ENCODE peak calls at places on chromosomes 7 and 10, in eight cellular contexts. One of them, this sample, is unnamed. For H3K4me1, the result is how much of the 10 kb centered on the place peaks cover.

GRCh38 chr10:4474829-4475228 is 351.2 kb upstream of the AKR1E2 start:
- DNase-seq in stomach: no peak
- DNase-seq in astrocyte: peak
- DNase-seq in CD4-positive, CD25-positive, alpha-beta regulatory T cell: no peak
- DNase-seq in iPS DF 6.9: no peak
- DNase-seq in transverse colon: no peak
- DNase-seq in psoas muscle: no peak
- DNase-seq in ovary: no peak
- DNase-seq in this sample: peak

GRCh38 chr10:4820804-4821401 is 5.1 kb upstream of the AKR1E2 start:
- DNase-seq in stomach: no peak
- DNase-seq in astrocyte: peak
- DNase-seq in CD4-positive, CD25-positive, alpha-beta regulatory T cell: no peak
- DNase-seq in iPS DF 6.9: no peak
- DNase-seq in transverse colon: no peak
- DNase-seq in psoas muscle: no peak
- DNase-seq in ovary: no peak
- DNase-seq in this sample: no peak

GRCh38 chr10:58266826-58267712 is 625 bp downstream of the IPMK start:
- DNase-seq in stomach: peak
- DNase-seq in astrocyte: peak
- DNase-seq in CD4-positive, CD25-positive, alpha-beta regulatory T cell: peak
- DNase-seq in iPS DF 6.9: no peak
- DNase-seq in transverse colon: peak
- DNase-seq in psoas muscle: peak
- DNase-seq in ovary: peak
- DNase-seq in this sample: peak

GRCh38 chr10:74921744-74922143 is 95.3 kb downstream of the KAT6B start:
- DNase-seq in stomach: no peak
- DNase-seq in astrocyte: peak
- DNase-seq in CD4-positive, CD25-positive, alpha-beta regulatory T cell: no peak
- DNase-seq in iPS DF 6.9: no peak
- DNase-seq in transverse colon: no peak
- DNase-seq in psoas muscle: no peak
- DNase-seq in ovary: no peak
- DNase-seq in this sample: no peak

GRCh38 chr10:73791871-73792400 is 6.5 kb downstream of the ZSWIM8 start:
- DNase-seq in stomach: no peak
- DNase-seq in astrocyte: no peak
- DNase-seq in CD4-positive, CD25-positive, alpha-beta regulatory T cell: no peak
- DNase-seq in iPS DF 6.9: no peak
- DNase-seq in transverse colon: no peak
- DNase-seq in psoas muscle: no peak
- DNase-seq in ovary: no peak
- DNase-seq in this sample: no peak

GRCh38 chr7:7323352-7323751 is 141.0 kb downstream of the C1GALT1 start:
- DNase-seq in stomach: no peak
- DNase-seq in astrocyte: no peak
- DNase-seq in CD4-positive, CD25-positive, alpha-beta regulatory T cell: no peak
- DNase-seq in iPS DF 6.9: no peak
- DNase-seq in transverse colon: no peak
- DNase-seq in psoas muscle: no peak
- DNase-seq in ovary: no peak
- DNase-seq in this sample: no peak

GRCh38 chr7:131328387-131329175 is 905 bp downstream of the MKLN1 start:
- DNase-seq in stomach: no peak
- DNase-seq in astrocyte: peak
- DNase-seq in CD4-positive, CD25-positive, alpha-beta regulatory T cell: no peak
- DNase-seq in iPS DF 6.9: no peak
- DNase-seq in transverse colon: no peak
- DNase-seq in psoas muscle: no peak
- DNase-seq in ovary: no peak
- DNase-seq in this sample: no peak

GRCh38 chr7:54796853-54797252 is 37.8 kb upstream of the SEC61G start:
- DNase-seq in stomach: no peak
- DNase-seq in astrocyte: no peak
- DNase-seq in CD4-positive, CD25-positive, alpha-beta regulatory T cell: no peak
- DNase-seq in iPS DF 6.9: no peak
- DNase-seq in transverse colon: no peak
- DNase-seq in psoas muscle: no peak
- DNase-seq in ovary: no peak
- DNase-seq in this sample: no peak

GRCh38 chr7:27946351-27946750 is 206.4 kb downstream of the TAX1BP1 start:
- DNase-seq in stomach: no peak
- DNase-seq in astrocyte: no peak
- DNase-seq in CD4-positive, CD25-positive, alpha-beta regulatory T cell: no peak
- DNase-seq in iPS DF 6.9: no peak
- DNase-seq in transverse colon: no peak
- DNase-seq in psoas muscle: no peak
- DNase-seq in ovary: no peak
- DNase-seq in this sample: no peak

GRCh38 chr10:96919785-96920425 is 87.8 kb downstream of the LCOR start:
- DNase-seq in stomach: no peak
- DNase-seq in astrocyte: peak
- DNase-seq in CD4-positive, CD25-positive, alpha-beta regulatory T cell: no peak
- DNase-seq in iPS DF 6.9: no peak
- DNase-seq in transverse colon: no peak
- DNase-seq in psoas muscle: no peak
- DNase-seq in ovary: no peak
- DNase-seq in this sample: no peak

GRCh38 chr7:36312064-36312914 is 77.4 kb upstream of the ANLN start:
- DNase-seq in stomach: peak
- DNase-seq in astrocyte: no peak
- DNase-seq in CD4-positive, CD25-positive, alpha-beta regulatory T cell: peak
- DNase-seq in iPS DF 6.9: no peak
- DNase-seq in transverse colon: peak
- DNase-seq in psoas muscle: no peak
- DNase-seq in ovary: no peak
- DNase-seq in this sample: no peak

GRCh38 chr10:113121153-113121552 is 171.1 kb downstream of the TCF7L2 start:
- DNase-seq in stomach: no peak
- DNase-seq in astrocyte: no peak
- DNase-seq in CD4-positive, CD25-positive, alpha-beta regulatory T cell: no peak
- DNase-seq in iPS DF 6.9: no peak
- DNase-seq in transverse colon: no peak
- DNase-seq in psoas muscle: no peak
- DNase-seq in ovary: no peak
- DNase-seq in this sample: no peak

GRCh38 chr7:16431646-16432424 is 10.5 kb upstream of the CRPPA start:
- DNase-seq in stomach: peak
- DNase-seq in astrocyte: no peak
- DNase-seq in CD4-positive, CD25-positive, alpha-beta regulatory T cell: peak
- DNase-seq in iPS DF 6.9: peak
- DNase-seq in transverse colon: peak
- DNase-seq in psoas muscle: no peak
- DNase-seq in ovary: no peak
- DNase-seq in this sample: no peak

GRCh38 chr10:34854147-34854601 is 39.1 kb upstream of the PARD3 start:
- DNase-seq in stomach: no peak
- DNase-seq in astrocyte: peak
- DNase-seq in CD4-positive, CD25-positive, alpha-beta regulatory T cell: no peak
- DNase-seq in iPS DF 6.9: no peak
- DNase-seq in transverse colon: no peak
- DNase-seq in psoas muscle: no peak
- DNase-seq in ovary: peak
- DNase-seq in this sample: no peak

GRCh38 chr7:130758429-130759056 is 24.5 kb upstream of the KLF14 start:
- DNase-seq in stomach: no peak
- DNase-seq in astrocyte: peak
- DNase-seq in CD4-positive, CD25-positive, alpha-beta regulatory T cell: peak
- DNase-seq in iPS DF 6.9: no peak
- DNase-seq in transverse colon: no peak
- DNase-seq in psoas muscle: no peak
- DNase-seq in ovary: no peak
- DNase-seq in this sample: no peak

DNA sequence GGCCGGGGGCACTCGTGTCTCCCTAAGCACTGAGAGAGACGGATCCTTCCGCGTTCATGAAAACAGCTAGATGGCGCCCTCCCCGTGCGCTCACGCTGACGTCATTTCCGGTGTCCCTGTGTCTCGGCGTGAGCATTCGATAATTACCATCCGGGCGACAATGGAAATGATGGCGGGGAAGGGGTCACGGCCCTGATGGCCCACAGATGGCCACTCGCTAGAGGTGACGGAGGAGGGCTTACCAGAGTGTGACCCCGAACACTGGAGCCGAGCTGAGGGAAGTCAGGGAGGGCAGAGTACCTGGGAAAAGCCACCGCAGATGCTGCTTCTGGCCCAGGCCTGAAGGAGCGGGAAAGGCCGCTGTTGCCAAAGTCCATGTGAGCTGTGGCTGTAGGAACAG is 222.9 kb downstream of the TCERG1L start:
- DNase-seq in stomach: no peak
- DNase-seq in astrocyte: no peak
- DNase-seq in CD4-positive, CD25-positive, alpha-beta regulatory T cell: no peak
- DNase-seq in iPS DF 6.9: no peak
- DNase-seq in transverse colon: no peak
- DNase-seq in psoas muscle: no peak
- DNase-seq in ovary: no peak
- DNase-seq in this sample: no peak
- H3K4me1 ChIP-seq in stomach: under half
- H3K4me1 ChIP-seq in astrocyte: under half
- H3K4me1 ChIP-seq in CD4-positive, CD25-positive, alpha-beta regulatory T cell: under half
- H3K4me1 ChIP-seq in iPS DF 6.9: under half
- H3K4me1 ChIP-seq in transverse colon: under half
- H3K4me1 ChIP-seq in psoas muscle: under half
- H3K4me1 ChIP-seq in ovary: under half
- H3K4me1 ChIP-seq in this sample: under half

DNA sequence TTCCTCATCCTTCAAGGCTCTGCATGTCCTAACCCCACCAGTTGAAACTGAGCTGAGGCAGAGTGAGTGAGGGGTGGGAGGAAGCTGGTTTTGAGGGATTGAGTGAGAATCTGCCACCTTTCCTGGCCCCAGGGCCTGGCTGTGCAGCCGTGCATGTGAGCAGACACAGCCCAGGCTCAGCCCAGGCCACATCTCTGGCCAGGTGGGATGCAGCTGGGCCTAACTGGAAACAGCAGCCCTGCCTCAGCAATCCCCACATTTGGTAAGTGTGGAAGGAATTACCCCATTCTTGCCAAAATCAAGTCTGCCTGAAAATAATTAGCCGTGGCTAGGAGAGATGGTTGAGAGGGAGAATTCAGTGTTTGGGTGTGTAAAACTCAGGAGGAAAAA is 116.6 kb downstream of the NEURL1 start:
- DNase-seq in stomach: no peak
- DNase-seq in astrocyte: no peak
- DNase-seq in CD4-positive, CD25-positive, alpha-beta regulatory T cell: no peak
- DNase-seq in iPS DF 6.9: no peak
- DNase-seq in transverse colon: no peak
- DNase-seq in psoas muscle: no peak
- DNase-seq in ovary: no peak
- DNase-seq in this sample: no peak
- H3K27ac ChIP-seq in stomach: no peak
- H3K27ac ChIP-seq in astrocyte: no peak
- H3K27ac ChIP-seq in CD4-positive, CD25-positive, alpha-beta regulatory T cell: no peak
- H3K27ac ChIP-seq in iPS DF 6.9: no peak
- H3K27ac ChIP-seq in transverse colon: no peak
- H3K27ac ChIP-seq in psoas muscle: no peak
- H3K27ac ChIP-seq in ovary: no peak
- H3K27ac ChIP-seq in this sample: no peak

DNA sequence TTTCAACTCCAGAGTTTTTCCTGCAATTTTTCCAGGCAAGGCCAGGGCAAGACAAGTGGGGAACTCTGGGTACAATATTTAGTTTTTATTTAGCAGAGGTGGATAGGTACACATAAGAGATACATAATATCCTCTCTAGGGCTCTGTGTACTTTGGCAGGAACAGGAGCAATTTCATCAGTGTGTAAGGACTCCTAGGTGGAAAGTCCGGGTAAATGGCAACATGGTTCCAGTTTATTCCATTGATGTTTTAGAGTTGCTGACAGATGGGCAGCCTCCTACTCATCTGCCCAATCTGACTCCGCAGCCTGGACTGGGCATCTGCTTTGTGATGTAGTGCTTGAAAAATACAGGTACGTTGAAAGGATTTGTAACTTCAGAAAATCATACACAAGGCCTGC is 5.8 kb downstream of the PON1 start:
- DNase-seq in stomach: no peak
- DNase-seq in astrocyte: no peak
- DNase-seq in CD4-positive, CD25-positive, alpha-beta regulatory T cell: no peak
- DNase-seq in iPS DF 6.9: no peak
- DNase-seq in transverse colon: no peak
- DNase-seq in psoas muscle: no peak
- DNase-seq in ovary: no peak
- DNase-seq in this sample: no peak
- H3K4me1 ChIP-seq in stomach: under half
- H3K4me1 ChIP-seq in astrocyte: under half
- H3K4me1 ChIP-seq in CD4-positive, CD25-positive, alpha-beta regulatory T cell: under half
- H3K4me1 ChIP-seq in iPS DF 6.9: under half
- H3K4me1 ChIP-seq in transverse colon: under half
- H3K4me1 ChIP-seq in psoas muscle: under half
- H3K4me1 ChIP-seq in ovary: under half
- H3K4me1 ChIP-seq in this sample: under half

DNA sequence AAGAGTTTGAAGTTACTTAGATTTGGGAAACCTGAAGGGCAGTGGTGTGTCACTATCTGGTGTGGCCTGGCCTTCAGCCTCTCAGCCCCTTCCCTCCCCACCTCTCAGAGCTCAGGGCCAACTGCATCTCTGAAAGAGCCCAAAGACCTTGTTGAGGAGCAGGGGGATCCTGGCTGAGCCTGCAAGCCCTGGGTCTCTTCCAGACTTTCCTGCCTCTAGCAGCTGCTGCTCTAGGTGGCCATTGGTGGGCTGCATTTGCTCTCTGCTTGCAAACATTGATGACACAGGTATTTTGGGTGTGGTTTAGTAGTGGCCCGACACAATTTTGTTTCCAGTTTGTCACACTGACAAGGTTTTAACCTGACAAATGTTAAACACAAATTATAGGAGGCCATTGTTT is 3.1 kb upstream of the UPP1 start:
- DNase-seq in stomach: no peak
- DNase-seq in astrocyte: no peak
- DNase-seq in CD4-positive, CD25-positive, alpha-beta regulatory T cell: no peak
- DNase-seq in iPS DF 6.9: no peak
- DNase-seq in transverse colon: no peak
- DNase-seq in psoas muscle: no peak
- DNase-seq in ovary: no peak
- DNase-seq in this sample: no peak
- H3K27ac ChIP-seq in stomach: no peak
- H3K27ac ChIP-seq in astrocyte: no peak
- H3K27ac ChIP-seq in CD4-positive, CD25-positive, alpha-beta regulatory T cell: peak
- H3K27ac ChIP-seq in iPS DF 6.9: no peak
- H3K27ac ChIP-seq in transverse colon: peak
- H3K27ac ChIP-seq in psoas muscle: no peak
- H3K27ac ChIP-seq in ovary: no peak
- H3K27ac ChIP-seq in this sample: no peak

GRCh38 chr7:150666412-150666811 is 19.1 kb upstream of the GIMAP2 start:
- DNase-seq in stomach: no peak
- DNase-seq in astrocyte: no peak
- DNase-seq in CD4-positive, CD25-positive, alpha-beta regulatory T cell: no peak
- DNase-seq in iPS DF 6.9: no peak
- DNase-seq in transverse colon: no peak
- DNase-seq in psoas muscle: no peak
- DNase-seq in ovary: no peak
- DNase-seq in this sample: no peak
- H3K4me1 ChIP-seq in stomach: under half
- H3K4me1 ChIP-seq in astrocyte: under half
- H3K4me1 ChIP-seq in CD4-positive, CD25-positive, alpha-beta regulatory T cell: half or more
- H3K4me1 ChIP-seq in iPS DF 6.9: under half
- H3K4me1 ChIP-seq in transverse colon: under half
- H3K4me1 ChIP-seq in psoas muscle: under half
- H3K4me1 ChIP-seq in ovary: under half
- H3K4me1 ChIP-seq in this sample: half or more